ENCODE peak calls at places on chromosomes 11 and 22, in six cellular contexts. One of them, this sample, is unnamed.

GRCh38 chr11:134330611-134331564 is 900 bp upstream of the GLB1L2 start:
- DNase-seq in body of pancreas: no peak
- DNase-seq in AG10803: no peak
- DNase-seq in HCT116: no peak
- DNase-seq in fibroblast of the aortic adventitia: no peak
- DNase-seq in foreskin fibroblast: peak
- DNase-seq in this sample: no peak

GRCh38 chr11:114166897-114167323 is 107.4 kb downstream of the ZBTB16 start:
- DNase-seq in body of pancreas: no peak
- DNase-seq in AG10803: peak
- DNase-seq in HCT116: no peak
- DNase-seq in fibroblast of the aortic adventitia: peak
- DNase-seq in foreskin fibroblast: peak
- DNase-seq in this sample: no peak

GRCh38 chr22:22709719-22710445 is 65.5 kb downstream of the GGTLC2 start:
- DNase-seq in body of pancreas: peak
- DNase-seq in AG10803: no peak
- DNase-seq in HCT116: no peak
- DNase-seq in fibroblast of the aortic adventitia: no peak
- DNase-seq in foreskin fibroblast: peak
- DNase-seq in this sample: no peak

GRCh38 chr11:1401656-1402221 is 12.0 kb downstream of the BRSK2 start:
- DNase-seq in body of pancreas: peak
- DNase-seq in AG10803: peak
- DNase-seq in HCT116: no peak
- DNase-seq in fibroblast of the aortic adventitia: peak
- DNase-seq in foreskin fibroblast: peak
- DNase-seq in this sample: peak

GRCh38 chr11:117839936-117840813 is 15.6 kb upstream of the FXYD2 start:
- DNase-seq in body of pancreas: no peak
- DNase-seq in AG10803: no peak
- DNase-seq in HCT116: no peak
- DNase-seq in fibroblast of the aortic adventitia: no peak
- DNase-seq in foreskin fibroblast: no peak
- DNase-seq in this sample: no peak

GRCh38 chr22:49933236-49933921 is 14.9 kb downstream of the CRELD2 start:
- DNase-seq in body of pancreas: peak
- DNase-seq in AG10803: no peak
- DNase-seq in HCT116: no peak
- DNase-seq in fibroblast of the aortic adventitia: no peak
- DNase-seq in foreskin fibroblast: peak
- DNase-seq in this sample: no peak

GRCh38 chr11:89293966-89294679 is 116.4 kb downstream of the TYR start:
- DNase-seq in body of pancreas: peak
- DNase-seq in AG10803: peak
- DNase-seq in HCT116: no peak
- DNase-seq in fibroblast of the aortic adventitia: peak
- DNase-seq in foreskin fibroblast: peak
- DNase-seq in this sample: no peak

GRCh38 chr11:118635237-118635591 is 27.8 kb downstream of the PHLDB1 start:
- DNase-seq in body of pancreas: no peak
- DNase-seq in AG10803: no peak
- DNase-seq in HCT116: no peak
- DNase-seq in fibroblast of the aortic adventitia: no peak
- DNase-seq in foreskin fibroblast: no peak
- DNase-seq in this sample: no peak

GRCh38 chr22:37599161-37599560 is 9.5 kb upstream of the GGA1 start:
- DNase-seq in body of pancreas: no peak
- DNase-seq in AG10803: no peak
- DNase-seq in HCT116: no peak
- DNase-seq in fibroblast of the aortic adventitia: no peak
- DNase-seq in foreskin fibroblast: no peak
- DNase-seq in this sample: no peak

GRCh38 chr11:45885921-45886721 is 670 bp downstream of the MAPK8IP1 start:
- DNase-seq in body of pancreas: no peak
- DNase-seq in AG10803: no peak
- DNase-seq in HCT116: no peak
- DNase-seq in fibroblast of the aortic adventitia: no peak
- DNase-seq in foreskin fibroblast: no peak
- DNase-seq in this sample: no peak

GRCh38 chr22:47357086-47357485 is 594.6 kb downstream of the TBC1D22A start:
- DNase-seq in body of pancreas: no peak
- DNase-seq in AG10803: no peak
- DNase-seq in HCT116: no peak
- DNase-seq in fibroblast of the aortic adventitia: no peak
- DNase-seq in foreskin fibroblast: no peak
- DNase-seq in this sample: no peak

GRCh38 chr11:86182976-86183584 is 61.5 kb upstream of the EED start:
- DNase-seq in body of pancreas: no peak
- DNase-seq in AG10803: no peak
- DNase-seq in HCT116: no peak
- DNase-seq in fibroblast of the aortic adventitia: no peak
- DNase-seq in foreskin fibroblast: no peak
- DNase-seq in this sample: peak

GRCh38 chr22:50141891-50142363 is 28.6 kb upstream of the PANX2 start:
- DNase-seq in body of pancreas: no peak
- DNase-seq in AG10803: no peak
- DNase-seq in HCT116: no peak
- DNase-seq in fibroblast of the aortic adventitia: no peak
- DNase-seq in foreskin fibroblast: no peak
- DNase-seq in this sample: no peak

GRCh38 chr22:39932918-39933649 is 27.1 kb upstream of the TMA7B start:
- DNase-seq in body of pancreas: peak
- DNase-seq in AG10803: peak
- DNase-seq in HCT116: peak
- DNase-seq in fibroblast of the aortic adventitia: peak
- DNase-seq in foreskin fibroblast: peak
- DNase-seq in this sample: peak

GRCh38 chr11:112806876-112807275 is 154.3 kb upstream of the NCAM1 start:
- DNase-seq in body of pancreas: no peak
- DNase-seq in AG10803: no peak
- DNase-seq in HCT116: no peak
- DNase-seq in fibroblast of the aortic adventitia: no peak
- DNase-seq in foreskin fibroblast: no peak
- DNase-seq in this sample: no peak

GRCh38 chr11:64430570-64430969 is 71.6 kb downstream of the RPS6KA4 start:
- DNase-seq in body of pancreas: no peak
- DNase-seq in AG10803: no peak
- DNase-seq in HCT116: no peak
- DNase-seq in fibroblast of the aortic adventitia: no peak
- DNase-seq in foreskin fibroblast: no peak
- DNase-seq in this sample: no peak

GRCh38 chr11:115764172-115764571 is 260.0 kb upstream of the CADM1 start:
- DNase-seq in body of pancreas: no peak
- DNase-seq in AG10803: no peak
- DNase-seq in HCT116: no peak
- DNase-seq in fibroblast of the aortic adventitia: no peak
- DNase-seq in foreskin fibroblast: no peak
- DNase-seq in this sample: no peak

GRCh38 chr22:49007013-49007653 is 820.5 kb downstream of the BRD1 start:
- DNase-seq in body of pancreas: peak
- DNase-seq in AG10803: no peak
- DNase-seq in HCT116: no peak
- DNase-seq in fibroblast of the aortic adventitia: no peak
- DNase-seq in foreskin fibroblast: no peak
- DNase-seq in this sample: no peak

GRCh38 chr11:19437760-19438159 is 197.0 kb upstream of the E2F8 start:
- DNase-seq in body of pancreas: no peak
- DNase-seq in AG10803: peak
- DNase-seq in HCT116: no peak
- DNase-seq in fibroblast of the aortic adventitia: peak
- DNase-seq in foreskin fibroblast: peak
- DNase-seq in this sample: no peak

GRCh38 chr11:15707971-15708370 is 593.2 kb downstream of the INSC start:
- DNase-seq in body of pancreas: peak
- DNase-seq in AG10803: no peak
- DNase-seq in HCT116: no peak
- DNase-seq in fibroblast of the aortic adventitia: peak
- DNase-seq in foreskin fibroblast: peak
- DNase-seq in this sample: no peak

GRCh38 chr11:6655020-6655789 is 404 bp downstream of the DCHS1 start:
- DNase-seq in body of pancreas: no peak
- DNase-seq in AG10803: peak
- DNase-seq in HCT116: no peak
- DNase-seq in fibroblast of the aortic adventitia: no peak
- DNase-seq in foreskin fibroblast: peak
- DNase-seq in this sample: no peak

GRCh38 chr11:72831521-72832300 is 17.5 kb downstream of the ATG16L2 start:
- DNase-seq in body of pancreas: peak
- DNase-seq in AG10803: peak
- DNase-seq in HCT116: peak
- DNase-seq in fibroblast of the aortic adventitia: peak
- DNase-seq in foreskin fibroblast: peak
- DNase-seq in this sample: peak

GRCh38 chr11:31237819-31238771 is 131.4 kb downstream of the DCDC1 start:
- DNase-seq in body of pancreas: no peak
- DNase-seq in AG10803: peak
- DNase-seq in HCT116: no peak
- DNase-seq in fibroblast of the aortic adventitia: no peak
- DNase-seq in foreskin fibroblast: no peak
- DNase-seq in this sample: no peak

GRCh38 chr11:17296852-17297559 is 20.5 kb downstream of the NUCB2 start:
- DNase-seq in body of pancreas: no peak
- DNase-seq in AG10803: no peak
- DNase-seq in HCT116: no peak
- DNase-seq in fibroblast of the aortic adventitia: no peak
- DNase-seq in foreskin fibroblast: no peak
- DNase-seq in this sample: peak

GRCh38 chr11:31711137-31711536 is 100.0 kb downstream of the PAX6 start:
- DNase-seq in body of pancreas: no peak
- DNase-seq in AG10803: no peak
- DNase-seq in HCT116: no peak
- DNase-seq in fibroblast of the aortic adventitia: no peak
- DNase-seq in foreskin fibroblast: no peak
- DNase-seq in this sample: no peak

GRCh38 chr11:17014774-17015638 is 792 bp upstream of the PLEKHA7 start:
- DNase-seq in body of pancreas: peak
- DNase-seq in AG10803: no peak
- DNase-seq in HCT116: peak
- DNase-seq in fibroblast of the aortic adventitia: peak
- DNase-seq in foreskin fibroblast: peak
- DNase-seq in this sample: peak

GRCh38 chr22:26687439-26687838 is 30.1 kb downstream of the MIAT start:
- DNase-seq in body of pancreas: no peak
- DNase-seq in AG10803: no peak
- DNase-seq in HCT116: no peak
- DNase-seq in fibroblast of the aortic adventitia: no peak
- DNase-seq in foreskin fibroblast: no peak
- DNase-seq in this sample: no peak

GRCh38 chr11:68504432-68505066 is 44.0 kb downstream of the PPP6R3 start:
- DNase-seq in body of pancreas: no peak
- DNase-seq in AG10803: peak
- DNase-seq in HCT116: no peak
- DNase-seq in fibroblast of the aortic adventitia: peak
- DNase-seq in foreskin fibroblast: peak
- DNase-seq in this sample: no peak

GRCh38 chr11:47123094-47123493 is 53.6 kb downstream of the ARFGAP2 start:
- DNase-seq in body of pancreas: no peak
- DNase-seq in AG10803: peak
- DNase-seq in HCT116: no peak
- DNase-seq in fibroblast of the aortic adventitia: peak
- DNase-seq in foreskin fibroblast: no peak
- DNase-seq in this sample: no peak
- TF ChIP-seq CTCF in body of pancreas: no peak
- TF ChIP-seq CTCF in AG10803: no peak
- TF ChIP-seq CTCF in HCT116: no peak
- TF ChIP-seq CTCF in fibroblast of the aortic adventitia: no peak
- TF ChIP-seq CTCF in foreskin fibroblast: no peak
- TF ChIP-seq CTCF in this sample: no peak

GRCh38 chr11:13313005-13313819 is 35.6 kb downstream of the BMAL1 start:
- DNase-seq in body of pancreas: no peak
- DNase-seq in AG10803: no peak
- DNase-seq in HCT116: no peak
- DNase-seq in fibroblast of the aortic adventitia: no peak
- DNase-seq in foreskin fibroblast: peak
- DNase-seq in this sample: no peak
- H3K4me3 ChIP-seq in body of pancreas: no peak
- H3K4me3 ChIP-seq in AG10803: no peak
- H3K4me3 ChIP-seq in HCT116: no peak
- H3K4me3 ChIP-seq in fibroblast of the aortic adventitia: no peak
- H3K4me3 ChIP-seq in foreskin fibroblast: no peak
- H3K4me3 ChIP-seq in this sample: no peak

DNA sequence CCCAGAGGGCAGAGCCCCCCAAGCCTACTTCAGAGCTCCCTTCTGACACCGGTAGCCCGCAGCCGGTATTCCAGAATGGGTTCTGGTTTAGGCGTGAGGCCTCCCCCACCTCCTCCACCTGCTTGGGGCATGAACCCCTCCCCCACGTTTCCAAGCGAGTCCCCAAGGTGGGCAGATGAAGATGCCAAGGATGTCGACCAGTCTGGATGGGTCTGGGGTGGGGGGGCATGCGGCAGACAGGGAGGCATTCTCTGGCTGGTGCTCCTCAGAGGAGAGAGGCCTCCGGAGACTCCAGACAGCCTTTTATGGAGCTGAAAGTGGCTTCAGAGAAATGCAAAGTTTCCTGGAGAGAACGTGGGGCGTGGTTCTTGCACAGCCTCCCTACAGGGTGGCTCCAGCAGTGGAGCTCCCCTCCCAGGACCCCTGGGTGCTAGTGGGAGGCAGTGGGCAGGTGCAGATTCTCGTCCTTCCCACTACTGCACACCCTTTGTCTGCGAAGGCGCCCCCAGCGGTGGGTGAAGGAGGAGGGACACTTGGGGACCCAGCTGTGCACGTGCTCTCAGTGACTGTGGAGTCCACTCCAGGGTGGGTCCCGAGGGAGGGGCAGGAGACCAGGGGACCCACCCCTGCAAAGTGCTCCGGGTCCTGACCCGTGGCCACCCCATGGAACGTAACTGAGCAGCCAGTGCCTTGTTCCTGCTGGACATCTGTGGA is 4.2 kb downstream of the CCND1 start:
- DNase-seq in body of pancreas: no peak
- DNase-seq in AG10803: no peak
- DNase-seq in HCT116: no peak
- DNase-seq in fibroblast of the aortic adventitia: no peak
- DNase-seq in foreskin fibroblast: no peak
- DNase-seq in this sample: no peak
- TF ChIP-seq CTCF in body of pancreas: no peak
- TF ChIP-seq CTCF in AG10803: no peak
- TF ChIP-seq CTCF in HCT116: no peak
- TF ChIP-seq CTCF in fibroblast of the aortic adventitia: no peak
- TF ChIP-seq CTCF in foreskin fibroblast: no peak
- TF ChIP-seq CTCF in this sample: no peak

DNA sequence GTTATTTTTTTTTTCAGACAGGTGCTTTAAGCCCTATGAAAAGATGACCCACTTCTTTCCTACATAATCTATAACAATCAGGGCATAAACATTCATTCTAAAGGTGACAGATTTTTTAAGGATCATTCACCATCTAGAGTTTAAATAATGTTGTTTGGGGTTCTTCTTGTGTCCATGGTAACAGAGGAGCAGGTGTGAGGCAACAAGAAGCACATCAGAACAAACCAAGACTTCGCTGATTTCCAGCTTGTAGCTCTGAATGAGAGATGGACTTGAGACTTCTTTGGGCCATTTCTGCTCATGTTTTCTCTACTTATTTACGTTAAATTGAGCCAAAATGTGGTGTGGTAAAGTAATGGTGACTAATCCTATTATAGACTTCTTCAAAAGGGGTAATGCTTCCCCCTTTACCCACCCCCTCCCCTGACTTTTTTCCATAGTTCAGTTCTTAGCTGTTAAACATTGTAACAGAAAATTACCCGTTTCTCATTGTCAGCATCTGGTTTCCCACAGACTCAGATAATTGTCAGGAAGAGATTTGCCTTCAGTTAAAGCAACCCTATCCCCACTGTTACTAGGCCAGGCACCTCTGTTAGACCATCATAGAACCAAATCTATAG is 65.2 kb downstream of the CSTPP1 start:
- DNase-seq in body of pancreas: no peak
- DNase-seq in AG10803: peak
- DNase-seq in HCT116: no peak
- DNase-seq in fibroblast of the aortic adventitia: no peak
- DNase-seq in foreskin fibroblast: peak
- DNase-seq in this sample: no peak
- H3K4me3 ChIP-seq in body of pancreas: no peak
- H3K4me3 ChIP-seq in AG10803: no peak
- H3K4me3 ChIP-seq in HCT116: no peak
- H3K4me3 ChIP-seq in fibroblast of the aortic adventitia: no peak
- H3K4me3 ChIP-seq in foreskin fibroblast: no peak
- H3K4me3 ChIP-seq in this sample: no peak